ENCODE peak calls at places on chromosomes 13 and 19, in ten cellular contexts. One of them, this sample, is unnamed.

GRCh38 chr19:18390075-18390909 is 4.3 kb downstream of the GDF15 start:
- DNase-seq in psoas muscle: no peak
- DNase-seq in iPS DF 6.9: no peak
- DNase-seq in breast epithelium: no peak
- DNase-seq in fibroblast of lung: no peak
- DNase-seq in tibial nerve: no peak
- DNase-seq in fibroblast of mammary gland: no peak
- DNase-seq in bronchial epithelial cell: no peak
- DNase-seq in brain microvascular endothelial cell: no peak
- DNase-seq in OCI-LY7: no peak
- DNase-seq in this sample: no peak

GRCh38 chr19:6826281-6826920 is 53.9 kb downstream of the VAV1 start:
- DNase-seq in brain microvascular endothelial cell: no peak
- DNase-seq in fibroblast of lung: no peak
- DNase-seq in fibroblast of mammary gland: no peak
- DNase-seq in iPS DF 6.9: no peak
- DNase-seq in breast epithelium: no peak
- DNase-seq in OCI-LY7: no peak
- DNase-seq in bronchial epithelial cell: no peak
- DNase-seq in psoas muscle: no peak
- DNase-seq in tibial nerve: no peak
- DNase-seq in this sample: no peak

GRCh38 chr19:35738887-35739229 is 3.4 kb downstream of the IGFLR1 start:
- DNase-seq in OCI-LY7: no peak
- DNase-seq in fibroblast of mammary gland: peak
- DNase-seq in psoas muscle: no peak
- DNase-seq in iPS DF 6.9: no peak
- DNase-seq in fibroblast of lung: no peak
- DNase-seq in brain microvascular endothelial cell: no peak
- DNase-seq in bronchial epithelial cell: no peak
- DNase-seq in tibial nerve: no peak
- DNase-seq in breast epithelium: no peak
- DNase-seq in this sample: no peak

GRCh38 chr19:1065606-1066109 is 1.3 kb upstream of the ARHGAP45 start:
- DNase-seq in breast epithelium: no peak
- DNase-seq in OCI-LY7: no peak
- DNase-seq in psoas muscle: no peak
- DNase-seq in iPS DF 6.9: no peak
- DNase-seq in fibroblast of lung: no peak
- DNase-seq in tibial nerve: no peak
- DNase-seq in fibroblast of mammary gland: no peak
- DNase-seq in bronchial epithelial cell: peak
- DNase-seq in brain microvascular endothelial cell: no peak
- DNase-seq in this sample: no peak

GRCh38 chr13:102333320-102334181 is 68.3 kb downstream of the FGF14 start:
- DNase-seq in fibroblast of mammary gland: peak
- DNase-seq in bronchial epithelial cell: no peak
- DNase-seq in OCI-LY7: no peak
- DNase-seq in psoas muscle: no peak
- DNase-seq in iPS DF 6.9: no peak
- DNase-seq in breast epithelium: no peak
- DNase-seq in brain microvascular endothelial cell: no peak
- DNase-seq in fibroblast of lung: no peak
- DNase-seq in tibial nerve: no peak
- DNase-seq in this sample: no peak

GRCh38 chr19:57192064-57192395 is 730 bp downstream of the ZNF264 start:
- DNase-seq in tibial nerve: no peak
- DNase-seq in fibroblast of lung: peak
- DNase-seq in OCI-LY7: no peak
- DNase-seq in psoas muscle: no peak
- DNase-seq in iPS DF 6.9: no peak
- DNase-seq in bronchial epithelial cell: no peak
- DNase-seq in breast epithelium: no peak
- DNase-seq in fibroblast of mammary gland: no peak
- DNase-seq in brain microvascular endothelial cell: peak
- DNase-seq in this sample: no peak

GRCh38 chr19:791605-792360 is 5.5 kb upstream of the PTBP1 start:
- DNase-seq in breast epithelium: no peak
- DNase-seq in tibial nerve: no peak
- DNase-seq in bronchial epithelial cell: no peak
- DNase-seq in iPS DF 6.9: no peak
- DNase-seq in OCI-LY7: no peak
- DNase-seq in fibroblast of mammary gland: no peak
- DNase-seq in psoas muscle: no peak
- DNase-seq in fibroblast of lung: no peak
- DNase-seq in brain microvascular endothelial cell: no peak
- DNase-seq in this sample: no peak

GRCh38 chr13:41428155-41428554 is 29.2 kb upstream of the RGCC start:
- DNase-seq in fibroblast of lung: no peak
- DNase-seq in iPS DF 6.9: no peak
- DNase-seq in breast epithelium: no peak
- DNase-seq in psoas muscle: no peak
- DNase-seq in tibial nerve: no peak
- DNase-seq in bronchial epithelial cell: no peak
- DNase-seq in OCI-LY7: no peak
- DNase-seq in fibroblast of mammary gland: no peak
- DNase-seq in brain microvascular endothelial cell: no peak
- DNase-seq in this sample: no peak

GRCh38 chr13:71704650-71705049 is 162.4 kb downstream of the DACH1 start:
- DNase-seq in brain microvascular endothelial cell: no peak
- DNase-seq in OCI-LY7: no peak
- DNase-seq in breast epithelium: no peak
- DNase-seq in psoas muscle: no peak
- DNase-seq in fibroblast of lung: no peak
- DNase-seq in bronchial epithelial cell: no peak
- DNase-seq in tibial nerve: no peak
- DNase-seq in fibroblast of mammary gland: no peak
- DNase-seq in iPS DF 6.9: no peak
- DNase-seq in this sample: no peak

GRCh38 chr13:65985632-65986031 is 1244.5 kb downstream of the PCDH9 start:
- DNase-seq in brain microvascular endothelial cell: no peak
- DNase-seq in tibial nerve: no peak
- DNase-seq in fibroblast of lung: no peak
- DNase-seq in fibroblast of mammary gland: no peak
- DNase-seq in OCI-LY7: no peak
- DNase-seq in psoas muscle: no peak
- DNase-seq in iPS DF 6.9: no peak
- DNase-seq in breast epithelium: no peak
- DNase-seq in bronchial epithelial cell: no peak
- DNase-seq in this sample: no peak

GRCh38 chr13:21234537-21234936 is 58.1 kb downstream of the MRPL57 start:
- DNase-seq in OCI-LY7: no peak
- DNase-seq in psoas muscle: no peak
- DNase-seq in brain microvascular endothelial cell: no peak
- DNase-seq in fibroblast of lung: no peak
- DNase-seq in tibial nerve: no peak
- DNase-seq in fibroblast of mammary gland: no peak
- DNase-seq in iPS DF 6.9: no peak
- DNase-seq in breast epithelium: no peak
- DNase-seq in bronchial epithelial cell: no peak
- DNase-seq in this sample: no peak

GRCh38 chr13:98537740-98538139 is 39.2 kb downstream of the STK24 start:
- DNase-seq in breast epithelium: no peak
- DNase-seq in fibroblast of lung: no peak
- DNase-seq in psoas muscle: no peak
- DNase-seq in OCI-LY7: no peak
- DNase-seq in iPS DF 6.9: no peak
- DNase-seq in brain microvascular endothelial cell: no peak
- DNase-seq in fibroblast of mammary gland: no peak
- DNase-seq in tibial nerve: no peak
- DNase-seq in bronchial epithelial cell: no peak
- DNase-seq in this sample: no peak

GRCh38 chr19:48726573-48726972 is 7.0 kb upstream of the MAMSTR start:
- DNase-seq in breast epithelium: no peak
- DNase-seq in iPS DF 6.9: no peak
- DNase-seq in bronchial epithelial cell: no peak
- DNase-seq in fibroblast of mammary gland: no peak
- DNase-seq in brain microvascular endothelial cell: no peak
- DNase-seq in fibroblast of lung: no peak
- DNase-seq in OCI-LY7: peak
- DNase-seq in psoas muscle: no peak
- DNase-seq in tibial nerve: no peak
- DNase-seq in this sample: no peak

DNA sequence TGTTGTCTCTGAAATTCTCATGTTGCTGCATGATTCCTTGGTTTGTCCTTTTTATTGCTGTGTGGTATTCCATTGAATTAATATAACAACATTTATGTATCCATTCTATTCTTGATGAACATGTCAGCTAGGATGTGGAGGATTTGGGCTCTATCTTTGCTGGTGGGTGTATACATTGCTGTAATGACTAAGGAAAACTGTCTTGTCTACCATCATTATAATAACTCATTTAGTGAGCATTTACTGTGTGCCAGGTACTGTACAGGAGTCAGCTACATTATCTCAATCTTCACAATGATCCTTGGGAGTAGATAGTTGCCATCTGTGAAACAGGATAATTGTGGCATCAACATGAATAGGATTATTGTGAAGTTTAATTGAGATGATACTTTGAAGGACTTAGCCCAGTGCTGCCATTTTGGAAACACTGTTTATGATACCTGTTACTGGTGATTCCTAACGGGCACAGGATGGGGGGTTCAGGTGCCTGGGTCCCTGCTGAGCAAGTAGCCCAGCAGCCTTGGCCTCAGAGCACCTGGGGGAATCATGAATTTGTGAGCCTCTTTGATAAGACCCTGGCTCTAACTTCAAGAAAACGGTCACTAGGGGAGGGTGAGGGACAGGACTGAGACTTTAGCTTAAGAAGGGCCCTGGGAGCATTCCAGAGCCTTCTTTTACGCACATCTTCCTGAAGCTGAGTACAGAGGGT is 1.8 kb upstream of the CCNE1 start:
- DNase-seq in fibroblast of mammary gland: no peak
- DNase-seq in fibroblast of lung: no peak
- DNase-seq in brain microvascular endothelial cell: no peak
- DNase-seq in tibial nerve: no peak
- DNase-seq in iPS DF 6.9: no peak
- DNase-seq in breast epithelium: no peak
- DNase-seq in bronchial epithelial cell: no peak
- DNase-seq in OCI-LY7: no peak
- DNase-seq in psoas muscle: peak
- DNase-seq in this sample: no peak
- H3K4me3 ChIP-seq in fibroblast of mammary gland: no peak
- H3K4me3 ChIP-seq in fibroblast of lung: no peak
- H3K4me3 ChIP-seq in brain microvascular endothelial cell: no peak
- H3K4me3 ChIP-seq in tibial nerve: no peak
- H3K4me3 ChIP-seq in iPS DF 6.9: no peak
- H3K4me3 ChIP-seq in breast epithelium: no peak
- H3K4me3 ChIP-seq in bronchial epithelial cell: no peak
- H3K4me3 ChIP-seq in OCI-LY7: peak
- H3K4me3 ChIP-seq in psoas muscle: no peak
- H3K4me3 ChIP-seq in this sample: peak

GRCh38 chr13:80436571-80437169 is 95.7 kb upstream of the SPRY2 start:
- DNase-seq in brain microvascular endothelial cell: no peak
- DNase-seq in iPS DF 6.9: no peak
- DNase-seq in tibial nerve: no peak
- DNase-seq in fibroblast of mammary gland: peak
- DNase-seq in fibroblast of lung: peak
- DNase-seq in OCI-LY7: no peak
- DNase-seq in psoas muscle: peak
- DNase-seq in bronchial epithelial cell: no peak
- DNase-seq in breast epithelium: no peak
- DNase-seq in this sample: no peak
- H3K4me3 ChIP-seq in brain microvascular endothelial cell: no peak
- H3K4me3 ChIP-seq in iPS DF 6.9: no peak
- H3K4me3 ChIP-seq in tibial nerve: no peak
- H3K4me3 ChIP-seq in fibroblast of mammary gland: no peak
- H3K4me3 ChIP-seq in fibroblast of lung: no peak
- H3K4me3 ChIP-seq in OCI-LY7: no peak
- H3K4me3 ChIP-seq in psoas muscle: no peak
- H3K4me3 ChIP-seq in bronchial epithelial cell: no peak
- H3K4me3 ChIP-seq in breast epithelium: no peak
- H3K4me3 ChIP-seq in this sample: no peak

DNA sequence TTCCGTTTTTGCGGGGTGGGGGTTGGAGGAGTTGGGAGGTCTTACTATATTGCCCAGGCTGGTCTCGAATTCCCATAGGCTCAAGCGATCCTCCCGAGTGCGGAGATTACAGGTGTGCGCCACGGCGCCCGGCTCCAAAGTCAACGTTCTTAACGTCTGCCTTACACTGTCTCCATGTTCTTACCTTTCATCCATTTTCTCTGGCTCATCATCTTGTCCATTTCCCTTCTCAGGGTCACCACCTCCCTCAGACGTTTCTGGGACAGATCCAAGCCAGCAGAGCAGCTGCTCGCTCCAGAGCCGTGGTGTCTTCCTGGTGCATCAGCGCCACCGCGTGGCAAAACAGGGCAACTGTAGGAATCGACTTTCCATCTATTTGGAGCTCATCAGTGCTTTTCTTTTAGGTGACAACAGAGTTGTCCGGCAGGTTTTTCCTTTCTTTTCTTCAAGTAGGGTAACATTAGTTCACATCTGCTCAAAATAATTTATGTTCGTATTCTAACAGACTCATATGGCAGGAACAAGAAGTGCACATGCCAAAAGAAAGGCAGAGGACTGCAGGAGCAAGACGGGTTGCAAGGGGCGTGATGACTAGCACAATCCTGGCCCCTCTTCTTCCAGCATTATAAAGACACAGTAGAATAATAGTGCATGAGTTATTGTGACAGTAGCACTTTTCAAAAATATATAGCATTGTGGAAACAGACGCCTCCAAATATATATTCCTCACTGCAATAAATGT is 103.1 kb upstream of the ABCC4 start:
- DNase-seq in OCI-LY7: peak
- DNase-seq in fibroblast of lung: peak
- DNase-seq in bronchial epithelial cell: peak
- DNase-seq in fibroblast of mammary gland: peak
- DNase-seq in brain microvascular endothelial cell: peak
- DNase-seq in breast epithelium: peak
- DNase-seq in iPS DF 6.9: peak
- DNase-seq in psoas muscle: peak
- DNase-seq in tibial nerve: peak
- DNase-seq in this sample: no peak
- H3K4me3 ChIP-seq in OCI-LY7: no peak
- H3K4me3 ChIP-seq in fibroblast of lung: peak
- H3K4me3 ChIP-seq in bronchial epithelial cell: peak
- H3K4me3 ChIP-seq in fibroblast of mammary gland: peak
- H3K4me3 ChIP-seq in brain microvascular endothelial cell: peak
- H3K4me3 ChIP-seq in breast epithelium: peak
- H3K4me3 ChIP-seq in iPS DF 6.9: peak
- H3K4me3 ChIP-seq in psoas muscle: peak
- H3K4me3 ChIP-seq in tibial nerve: peak
- H3K4me3 ChIP-seq in this sample: peak

DNA sequence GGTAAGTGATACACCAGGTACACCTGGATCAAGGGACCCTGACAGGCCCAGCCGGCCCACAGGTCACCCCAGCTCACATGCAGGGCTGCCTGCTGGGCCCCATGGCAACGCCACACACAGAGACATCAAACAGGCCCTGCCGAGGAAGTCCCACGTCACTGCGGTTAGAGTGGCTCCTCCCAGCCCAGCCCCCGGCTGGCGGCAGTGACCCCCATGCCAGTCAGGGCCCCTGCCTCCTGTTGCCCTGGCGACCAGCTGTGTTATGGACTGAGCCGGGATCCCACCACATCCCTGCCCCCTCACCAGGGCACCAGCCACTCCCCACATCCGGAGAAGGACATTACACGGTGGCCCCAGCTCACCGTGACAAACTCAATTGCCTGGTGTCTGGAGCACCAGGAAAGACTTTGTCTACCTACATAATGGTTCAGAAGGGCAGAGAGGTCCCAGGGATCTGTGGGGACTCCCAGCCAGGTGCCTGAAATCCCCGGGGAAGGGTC is 30.4 kb upstream of the NANOS3 start:
- DNase-seq in OCI-LY7: peak
- DNase-seq in brain microvascular endothelial cell: peak
- DNase-seq in iPS DF 6.9: no peak
- DNase-seq in psoas muscle: peak
- DNase-seq in fibroblast of mammary gland: peak
- DNase-seq in fibroblast of lung: peak
- DNase-seq in bronchial epithelial cell: peak
- DNase-seq in breast epithelium: peak
- DNase-seq in tibial nerve: peak
- DNase-seq in this sample: peak
- H3K4me3 ChIP-seq in OCI-LY7: peak
- H3K4me3 ChIP-seq in brain microvascular endothelial cell: peak
- H3K4me3 ChIP-seq in iPS DF 6.9: no peak
- H3K4me3 ChIP-seq in psoas muscle: peak
- H3K4me3 ChIP-seq in fibroblast of mammary gland: no peak
- H3K4me3 ChIP-seq in fibroblast of lung: peak
- H3K4me3 ChIP-seq in bronchial epithelial cell: peak
- H3K4me3 ChIP-seq in breast epithelium: peak
- H3K4me3 ChIP-seq in tibial nerve: no peak
- H3K4me3 ChIP-seq in this sample: peak